ENCODE peak calls at places on chromosomes 7 and 10, in five cellular contexts. X is thoracic aorta, N is HT1080, Y is coronary artery, U is lung. C is an unnamed sample.

GRCh38 chr7:156610601-156611000 is 30.0 kb upstream of the RNF32 start:
- DNase-seq in X (no peak), Y (no peak), N (no peak), U (no peak), C (no peak)

GRCh38 chr10:69819713-69820506 is 18.2 kb downstream of the COL13A1 start:
- DNase-seq in X (no peak), N (peak), U (no peak), Y (no peak), C (no peak)

GRCh38 chr10:93505075-93505474 is 8.7 kb downstream of the CEP55 start:
- DNase-seq in X (no peak), Y (no peak), U (no peak), N (no peak), C (no peak)

GRCh38 chr10:59106441-59106840 is 70.0 kb upstream of the PHYHIPL start:
- DNase-seq in X (no peak), U (no peak), Y (no peak), N (no peak), C (no peak)

GRCh38 chr10:101272229-101272868 is 43.1 kb upstream of the LBX1 start:
- DNase-seq in X (no peak), N (peak), U (peak), Y (no peak), C (peak)

GRCh38 chr7:136336932-136337331 is 359.8 kb upstream of the MTPN start:
- DNase-seq in Y (no peak), U (no peak), X (no peak), N (no peak), C (no peak)

GRCh38 chr10:133219782-133220181 is 10.2 kb upstream of the UTF1 start:
- DNase-seq in N (no peak), Y (no peak), U (no peak), X (no peak), C (no peak)

GRCh38 chr10:48448796-48449195 is 142.3 kb downstream of the MAPK8 start:
- DNase-seq in X (no peak), Y (no peak), N (peak), U (peak), C (no peak)

GRCh38 chr7:7706101-7706511 is 12.3 kb downstream of the RPA3 start:
- DNase-seq in U (no peak), X (no peak), N (no peak), Y (no peak), C (no peak)

GRCh38 chr10:50634479-50634878 is 10.7 kb upstream of the SGMS1 start:
- DNase-seq in Y (no peak), N (no peak), U (no peak), X (no peak), C (no peak)

GRCh38 chr7:127938588-127938987 is 92.6 kb downstream of the LRRC4 start:
- DNase-seq in U (no peak), Y (no peak), X (no peak), N (peak), C (peak)

GRCh38 chr10:126842836-126843235 is 62.4 kb upstream of the DOCK1 start:
- DNase-seq in N (no peak), U (no peak), X (no peak), Y (no peak), C (no peak)

GRCh38 chr10:88980836-88981235 is 9.8 kb upstream of the FAS start:
- DNase-seq in Y (no peak), N (no peak), X (no peak), U (no peak), C (no peak)

GRCh38 chr7:97871659-97872024 is 566 bp downstream of the ASNS start:
- DNase-seq in Y (peak), N (no peak), U (no peak), X (no peak), C (no peak)

GRCh38 chr7:7799138-7799537 is 80.7 kb upstream of the RPA3 start:
- DNase-seq in U (no peak), X (no peak), Y (no peak), N (no peak), C (no peak)

GRCh38 chr10:24727811-24728210 is 4.1 kb upstream of the ARHGAP21 start:
- DNase-seq in Y (no peak), U (no peak), X (no peak), N (no peak), C (no peak)

GRCh38 chr10:4671451-4672145 is 154.4 kb upstream of the AKR1E2 start:
- DNase-seq in Y (no peak), N (peak), X (no peak), U (no peak), C (no peak)

GRCh38 chr7:107230334-107230733 is 61.5 kb downstream of the HBP1 start:
- DNase-seq in X (no peak), N (peak), U (no peak), Y (no peak), C (no peak)

GRCh38 chr10:114911801-114912479 is 26.1 kb upstream of the TRUB1 start:
- DNase-seq in Y (no peak), N (no peak), X (no peak), U (no peak), C (no peak)

GRCh38 chr7:50497068-50497642 is 47.0 kb upstream of the FIGNL1 start:
- DNase-seq in N (peak), X (no peak), U (no peak), Y (peak), C (peak)

GRCh38 chr7:155208681-155209477 is 88.8 kb upstream of the INSIG1 start:
- DNase-seq in U (no peak), X (no peak), Y (no peak), N (peak), C (no peak)

GRCh38 chr10:60123172-60123571 is 216.8 kb upstream of the CCDC6 start:
- DNase-seq in X (no peak), Y (no peak), U (no peak), N (peak), C (peak)

C was measured in AG09309.